ENCODE peak calls at places on chromosomes 11 and 22, in five cellular contexts. C, T, F, M and N are unnamed samples. For H3K9me3, the result is how much of the 10 kb centered on the place peaks cover.

GRCh38 chr11:27553186-27553585 is 46.6 kb upstream of the LIN7C start:
- DNase-seq in C (no peak), F (no peak), M (no peak), T (no peak), N (no peak)

GRCh38 chr11:131033151-131033651 is 116.9 kb upstream of the SNX19 start:
- DNase-seq in T (no peak), F (no peak), C (peak), M (no peak), N (peak)

GRCh38 chr22:42881298-42881697 is 24.2 kb upstream of the ARFGAP3 start:
- DNase-seq in C (no peak), F (no peak), T (no peak), M (no peak), N (no peak)

GRCh38 chr11:31816467-31817053 is 5.4 kb upstream of the PAX6 start:
- DNase-seq in M (peak), F (no peak), C (no peak), T (peak), N (peak)

GRCh38 chr11:80204021-80204420 is 763.2 kb upstream of the TENM4 start:
- DNase-seq in T (no peak), F (no peak), M (no peak), C (no peak), N (no peak)

GRCh38 chr11:19574916-19575315 is 137.7 kb upstream of the NAV2 start:
- DNase-seq in T (no peak), C (no peak), F (no peak), M (no peak), N (no peak)

GRCh38 chr11:121892863-121893262 is 223.2 kb downstream of the BLID start:
- DNase-seq in F (no peak), C (no peak), M (no peak), T (no peak), N (no peak)

GRCh38 chr11:12727556-12728070 is 53.4 kb downstream of the TEAD1 start:
- DNase-seq in C (no peak), M (no peak), T (no peak), F (no peak), N (peak)

GRCh38 chr11:116732740-116733385 is 39.9 kb downstream of the BUD13 start:
- DNase-seq in M (peak), F (peak), T (no peak), C (peak), N (peak)

GRCh38 chr22:44214187-44214586 is 33.5 kb downstream of the PARVG start:
- DNase-seq in T (no peak), C (no peak), F (no peak), M (no peak), N (peak)

GRCh38 chr22:24431309-24432034 is 4.1 kb downstream of the ADORA2A start:
- DNase-seq in F (no peak), T (peak), M (no peak), C (no peak), N (no peak)
- H3K9me3 ChIP-seq in F (under half), T (under half), M (under half), C (under half), N (under half)

GRCh38 chr22:41050873-41051272 is 41.5 kb upstream of the EP300 start:
- DNase-seq in C (no peak), M (no peak), F (no peak), T (no peak), N (no peak)
- TF ChIP-seq CTCF in C (no peak), M (no peak), F (no peak), T (no peak), N (peak)

GRCh38 chr22:49886346-49887073 is 31.7 kb downstream of the ALG12 start:
- DNase-seq in F (no peak), T (no peak), C (no peak), M (no peak), N (no peak)
- H3K9me3 ChIP-seq in F (under half), T (under half), C (under half), M (under half), N (under half)

DNA sequence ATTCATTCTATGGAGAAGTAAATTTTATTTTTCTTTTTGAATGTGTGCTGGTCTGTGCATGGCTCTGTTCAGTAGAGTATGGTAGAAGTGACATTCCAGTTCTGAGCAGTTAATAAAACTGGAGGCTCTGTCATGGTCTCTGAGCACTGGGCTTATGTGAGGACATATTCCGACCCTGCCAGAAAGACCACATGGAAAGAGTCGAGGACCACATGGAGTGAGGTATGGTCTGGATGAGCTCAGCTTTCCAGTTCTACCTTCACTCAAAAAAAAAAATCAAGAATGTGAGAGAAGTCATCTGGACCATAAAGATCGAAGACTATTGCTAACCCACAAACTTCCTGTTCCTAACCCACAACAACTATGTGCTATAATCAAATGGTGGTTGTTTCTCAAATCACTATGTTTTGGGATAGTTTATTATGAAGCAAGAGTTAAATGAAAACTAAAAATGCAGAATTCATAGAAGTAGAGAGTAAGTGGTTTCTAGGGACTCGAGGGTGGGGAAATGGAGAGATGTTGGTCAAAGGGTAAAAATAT is 534.2 kb upstream of the ANO5 start:
- DNase-seq in C (no peak), F (no peak), M (no peak), T (no peak), N (no peak)
- TF ChIP-seq CTCF in C (no peak), F (no peak), M (no peak), T (no peak), N (no peak)

GRCh38 chr22:20576445-20576816 is 69.0 kb downstream of the MED15 start:
- DNase-seq in F (no peak), T (no peak), C (no peak), M (no peak), N (no peak)
- H3K9me3 ChIP-seq in F (under half), T (under half), C (under half), M (under half), N (under half)

GRCh38 chr22:50400406-50400805 is 57.3 kb downstream of the PPP6R2 start:
- DNase-seq in F (no peak), T (no peak), M (no peak), C (no peak), N (no peak)

GRCh38 chr22:50400931-50401330 is 57.8 kb downstream of the PPP6R2 start:
- DNase-seq in T (no peak), C (no peak), F (no peak), M (no peak), N (no peak)

GRCh38 chr22:50401907-50402306 is 58.8 kb downstream of the PPP6R2 start:
- DNase-seq in C (no peak), M (no peak), F (no peak), T (no peak), N (no peak)

GRCh38 chr22:50398698-50399648 is 55.8 kb downstream of the PPP6R2 start:
- DNase-seq in T (no peak), M (no peak), F (no peak), C (no peak), N (no peak)

DNA sequence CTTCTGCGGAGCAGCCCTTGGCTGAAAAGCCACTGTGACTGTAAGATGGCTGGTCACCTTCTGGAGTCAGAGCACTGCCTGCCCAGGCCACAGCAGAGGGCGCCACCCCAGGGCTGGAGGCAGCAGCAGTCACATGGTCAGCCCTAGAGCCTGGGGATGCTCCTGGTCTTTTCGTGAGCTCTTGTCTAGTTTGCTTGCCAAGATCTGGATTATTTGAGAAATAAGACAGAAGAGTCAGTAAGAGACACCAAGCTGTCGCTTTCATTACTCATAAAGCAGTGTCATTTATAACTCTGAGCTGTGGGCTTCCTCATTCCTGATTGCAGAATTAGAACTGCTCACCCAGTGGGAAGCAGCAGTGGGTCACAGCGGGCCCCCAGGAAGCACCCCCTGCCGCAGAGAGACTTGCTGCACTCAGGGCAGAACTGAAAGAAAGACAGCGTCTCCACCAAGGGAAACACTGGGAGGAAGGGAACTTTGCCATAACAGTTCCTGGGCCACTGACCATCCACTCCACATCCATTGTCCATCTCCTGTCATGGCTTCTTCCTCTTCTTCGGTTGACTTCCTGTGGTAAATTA is 56.7 kb downstream of the PPP6R2 start:
- DNase-seq in C (peak), M (peak), F (no peak), T (no peak), N (peak)
- TF ChIP-seq CTCF in C (peak), M (peak), F (no peak), T (no peak), N (peak)

GRCh38 chr22:48745842-48746788 is 1081.6 kb downstream of the BRD1 start:
- DNase-seq in C (no peak), M (no peak), F (no peak), T (no peak), N (peak)

GRCh38 chr22:48744283-48744641 is 1083.4 kb downstream of the BRD1 start:
- DNase-seq in T (no peak), M (no peak), F (no peak), C (no peak), N (no peak)

GRCh38 chr22:48746789-48747425 is 1080.8 kb downstream of the BRD1 start:
- DNase-seq in C (no peak), M (no peak), T (peak), F (no peak), N (no peak)

GRCh38 chr22:48743601-48744282 is 1083.9 kb downstream of the BRD1 start:
- DNase-seq in M (no peak), F (no peak), T (peak), C (no peak), N (peak)

GRCh38 chr22:48744967-48745841 is 1082.5 kb downstream of the BRD1 start:
- DNase-seq in F (no peak), T (no peak), C (no peak), M (no peak), N (no peak)
- H3K9me3 ChIP-seq in F (under half), T (under half), C (under half), M (under half), N (under half)